ENCODE peak calls at places on chromosomes 13 and 19, in four cellular contexts. L is psoas muscle, M is GM12878, Z is body of pancreas. T is an unnamed sample. For H3K4me1, the result is how much of the 10 kb centered on the place peaks cover.

GRCh38 chr13:50410921-50411712 is 395.9 kb downstream of the KCNRG start:
- DNase-seq in L (no peak), M (no peak), Z (no peak), T (no peak)

GRCh38 chr13:48410199-48410598 is 2.7 kb downstream of the LPAR6 start:
- DNase-seq in L (no peak), M (no peak), Z (no peak), T (no peak)

GRCh38 chr13:79589605-79590511 is 108.9 kb downstream of the NDFIP2 start:
- DNase-seq in L (no peak), M (no peak), Z (no peak), T (no peak)

GRCh38 chr13:48775804-48776203 is 122.1 kb downstream of the CYSLTR2 start:
- DNase-seq in L (no peak), M (no peak), Z (no peak), T (no peak)

GRCh38 chr13:112928958-112929777 is 39.8 kb upstream of the MCF2L start:
- DNase-seq in L (no peak), M (no peak), Z (peak), T (no peak)

GRCh38 chr19:31149306-31149975 is 199.8 kb downstream of the TSHZ3 start:
- DNase-seq in L (no peak), M (no peak), Z (no peak), T (no peak)

GRCh38 chr19:30208661-30209060 is 163.5 kb upstream of the ZNF536 start:
- DNase-seq in L (no peak), M (no peak), Z (no peak), T (no peak)

GRCh38 chr13:37138169-37138568 is 32.7 kb upstream of the CSNK1A1L start:
- DNase-seq in L (no peak), M (no peak), Z (no peak), T (no peak)

GRCh38 chr19:5130371-5131030 is 161.6 kb downstream of the KDM4B start:
- DNase-seq in L (no peak), M (peak), Z (no peak), T (peak)

GRCh38 chr19:42199440-42200115 is 17.9 kb downstream of the DEDD2 start:
- DNase-seq in L (peak), M (peak), Z (peak), T (peak)

GRCh38 chr13:27005556-27005955 is 166.1 kb downstream of the USP12 start:
- DNase-seq in L (no peak), M (no peak), Z (peak), T (no peak)

GRCh38 chr13:79796116-79796515 is 315.2 kb downstream of the NDFIP2 start:
- DNase-seq in L (no peak), M (no peak), Z (no peak), T (no peak)

GRCh38 chr13:109741966-109742365 is 44.4 kb downstream of the IRS2 start:
- DNase-seq in L (no peak), M (no peak), Z (no peak), T (no peak)

GRCh38 chr13:98890186-98890585 is 87.7 kb downstream of the DOCK9 start:
- DNase-seq in L (no peak), M (no peak), Z (no peak), T (no peak)

GRCh38 chr19:12260236-12260635 is 34.4 kb downstream of the ZNF44 start:
- DNase-seq in L (no peak), M (no peak), Z (no peak), T (no peak)

GRCh38 chr19:32692727-32693061 is 1.1 kb downstream of the NUDT19 start:
- DNase-seq in L (no peak), M (no peak), Z (no peak), T (no peak)

GRCh38 chr13:93786846-93787245 is 560.2 kb downstream of the GPC6 start:
- DNase-seq in L (no peak), M (no peak), Z (no peak), T (no peak)

GRCh38 chr19:47231215-47232054 is 436 bp upstream of the BBC3 start:
- DNase-seq in L (peak), M (peak), Z (peak), T (peak)

GRCh38 chr19:17686027-17686511 is 2.1 kb downstream of the UNC13A start:
- DNase-seq in L (no peak), M (no peak), Z (no peak), T (no peak)

GRCh38 chr13:46905249-46905648 is 8.4 kb upstream of the HTR2A start:
- DNase-seq in L (no peak), M (no peak), Z (no peak), T (no peak)

GRCh38 chr13:98416408-98416807 is 160.5 kb downstream of the STK24 start:
- DNase-seq in L (no peak), M (no peak), Z (peak), T (peak)

GRCh38 chr13:40189426-40189825 is 477.0 kb downstream of the FOXO1 start:
- DNase-seq in L (no peak), M (no peak), Z (no peak), T (no peak)

GRCh38 chr19:6654347-6655310 is 15.3 kb downstream of the TNFSF14 start:
- DNase-seq in L (no peak), M (no peak), Z (no peak), T (no peak)

GRCh38 chr13:35198821-35199220 is 256.8 kb downstream of the NBEA start:
- DNase-seq in L (no peak), M (no peak), Z (no peak), T (no peak)

GRCh38 chr19:39363909-39364457 is 21.8 kb downstream of the SAMD4B start:
- DNase-seq in L (peak), M (no peak), Z (no peak), T (no peak)

GRCh38 chr19:50896591-50897190 is 14.5 kb downstream of the KLK4 start:
- DNase-seq in L (no peak), M (peak), Z (peak), T (no peak)

DNA sequence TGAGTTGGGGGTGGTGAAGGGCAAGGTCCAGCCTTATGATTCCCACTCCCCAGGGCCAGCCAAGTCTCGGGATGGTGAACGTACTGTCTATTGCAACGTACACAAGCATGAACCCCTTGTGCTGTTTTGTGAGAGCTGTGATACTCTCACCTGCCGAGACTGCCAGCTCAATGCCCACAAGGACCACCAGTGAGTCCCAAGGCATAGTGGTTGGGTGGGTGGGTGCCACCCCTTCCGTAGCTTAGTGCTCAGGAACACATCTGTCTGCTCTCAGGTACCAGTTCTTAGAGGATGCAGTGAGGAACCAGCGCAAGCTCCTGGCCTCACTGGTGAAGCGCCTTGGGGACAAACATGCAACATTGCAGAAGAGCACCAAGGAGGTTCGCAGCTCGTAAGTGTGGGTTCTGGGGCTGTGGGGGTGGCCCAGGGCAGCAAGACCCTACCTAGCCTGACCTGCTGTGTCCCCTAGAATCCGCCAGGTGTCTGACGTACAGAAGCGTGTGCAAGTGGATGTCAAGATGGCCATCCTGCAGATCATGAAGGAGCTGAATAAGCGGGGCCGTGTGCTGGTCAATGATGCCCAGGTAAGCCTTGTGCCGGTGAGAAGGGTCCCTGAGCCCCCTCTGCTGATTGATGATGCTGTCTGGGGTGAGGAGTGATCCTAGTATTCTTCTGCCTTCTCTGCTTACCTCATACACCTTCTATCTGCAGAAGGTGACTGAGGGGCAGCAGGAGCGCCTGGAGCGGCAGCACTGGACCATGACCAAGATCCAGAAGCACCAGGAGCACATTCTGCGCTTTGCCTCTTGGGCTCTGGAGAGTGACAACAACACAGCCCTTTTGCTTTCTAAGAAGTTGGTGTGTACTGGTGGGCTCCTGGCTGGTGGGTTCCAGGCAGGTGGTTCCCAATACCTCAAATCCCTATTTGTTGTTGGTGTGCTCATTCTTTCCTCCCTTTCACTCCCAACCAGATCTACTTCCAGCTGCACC is 3.8 kb downstream of the TRIM28 start:
- DNase-seq in L (no peak), M (no peak), Z (no peak), T (no peak)
- H3K4me3 ChIP-seq in L (no peak), M (no peak), Z (no peak), T (no peak)

DNA sequence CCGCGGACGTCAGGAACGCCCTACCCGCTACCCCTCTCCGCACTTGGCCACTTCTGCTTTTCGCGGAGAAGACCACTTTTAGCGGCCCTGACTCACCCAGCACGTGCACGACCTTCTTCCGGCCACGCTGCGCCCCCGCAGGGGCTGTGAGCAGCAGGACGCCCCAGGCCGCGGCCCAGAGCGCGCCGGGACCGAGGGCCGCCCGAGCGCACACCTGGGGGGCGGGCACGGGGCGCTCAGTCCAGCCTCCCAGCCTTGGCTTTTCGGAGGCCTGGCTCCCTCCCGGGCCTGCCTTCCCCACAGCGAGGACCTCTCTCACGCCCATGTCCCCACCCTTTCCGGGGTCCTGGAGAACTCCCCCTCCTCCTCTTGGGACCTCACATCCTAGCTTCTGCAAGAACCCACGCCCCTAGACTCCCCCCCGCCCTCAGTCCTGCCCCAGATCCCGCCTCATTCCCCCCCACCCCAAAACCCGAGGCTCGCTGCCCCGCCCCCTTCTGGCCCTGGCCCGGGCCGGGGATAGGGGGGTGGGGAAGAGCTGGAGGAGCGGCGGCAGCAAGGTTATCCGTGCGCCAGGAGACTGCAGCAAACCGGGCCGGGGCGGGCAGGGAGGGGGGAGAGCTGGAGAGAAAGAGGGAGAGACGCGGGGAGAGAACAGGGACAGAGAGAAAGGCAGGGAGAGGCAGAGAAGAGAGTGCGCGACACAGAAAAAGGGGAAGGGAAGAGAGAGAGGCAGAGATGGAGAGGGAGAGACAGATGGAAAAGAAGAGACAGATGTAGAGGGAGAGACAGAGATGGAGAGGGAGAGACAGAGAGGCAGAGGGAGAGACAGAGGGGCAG is 11.5 kb downstream of the TM6SF2 start:
- DNase-seq in L (no peak), M (no peak), Z (no peak), T (no peak)
- TF ChIP-seq CTCF in L (no peak), M (no peak), Z (no peak), T (no peak)

GRCh38 chr13:85316501-85316900 is 482.7 kb downstream of the SLITRK6 start:
- DNase-seq in L (no peak), M (no peak), Z (no peak), T (no peak)
- H3K4me1 ChIP-seq in L (under half), M (under half), Z (under half), T (under half)

GRCh38 chr19:10352764-10353671 is 13.6 kb upstream of the ICAM3 start:
- DNase-seq in L (peak), M (no peak), Z (peak), T (peak)
- H3K4me3 ChIP-seq in L (peak), M (no peak), Z (no peak), T (no peak)

GRCh38 chr19:43430142-43430710 is 15.5 kb downstream of the TEX101 start:
- DNase-seq in L (no peak), M (no peak), Z (no peak), T (no peak)
- TF ChIP-seq CTCF in L (no peak), M (peak), Z (no peak), T (no peak)

GRCh38 chr19:1214862-1215731 is 9.5 kb downstream of the STK11 start:
- DNase-seq in L (peak), M (no peak), Z (peak), T (no peak)

GRCh38 chr19:1214299-1214861 is 8.8 kb downstream of the STK11 start:
- DNase-seq in L (no peak), M (no peak), Z (no peak), T (no peak)

GRCh38 chr19:1210227-1210538 is 4.6 kb downstream of the STK11 start:
- DNase-seq in L (no peak), M (no peak), Z (no peak), T (no peak)

GRCh38 chr19:1213391-1214286 is 8.1 kb downstream of the STK11 start:
- DNase-seq in L (peak), M (peak), Z (peak), T (no peak)

GRCh38 chr19:1211494-1212234 is 6.1 kb downstream of the STK11 start:
- DNase-seq in L (peak), M (no peak), Z (peak), T (peak)
- H3K4me1 ChIP-seq in L (half or more), M (under half), Z (half or more), T (half or more)

DNA sequence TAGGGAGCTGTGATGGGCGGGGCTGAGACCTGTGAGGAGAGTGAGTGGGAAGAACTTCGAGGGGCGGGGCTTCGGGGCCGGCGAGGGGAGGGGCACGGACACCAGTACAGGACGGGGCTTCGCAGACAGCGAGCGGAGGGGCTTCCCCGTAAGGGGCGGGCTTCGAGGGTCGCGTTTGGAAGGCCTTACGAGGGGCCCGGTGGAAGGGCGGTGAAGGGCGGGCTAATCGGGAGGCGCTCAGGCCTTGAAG is 4.1 kb upstream of the EMP3 start:
- DNase-seq in L (peak), M (peak), Z (peak), T (peak)
- H3K4me3 ChIP-seq in L (peak), M (peak), Z (peak), T (peak)

T was measured in mucosa of descending colon.